ENCODE peak calls at places on chromosome 19, in ten cellular contexts. D is ascending aorta, O is pancreas, A is Caco-2, S is hepatocyte, I is small intestine, E is ovary, R is right lobe of liver, Z is kidney, V is body of pancreas. B is an unnamed sample. For H3K4me1, the result is how much of the 10 kb centered on the place peaks cover.

GRCh38 chr19:21610787-21611186 is 105.4 kb downstream of the ZNF429 start:
- DNase-seq in A (no peak), V (no peak), O (no peak), D (no peak), I (no peak), Z (no peak), S (no peak), E (no peak), R (no peak), B (no peak)

GRCh38 chr19:4319067-4319718 is 14.8 kb downstream of the FSD1 start:
- DNase-seq in E (no peak), V (no peak), Z (no peak), R (no peak), D (no peak), I (no peak), O (no peak), S (no peak), A (no peak), B (no peak)

GRCh38 chr19:21440321-21440720 is 43.4 kb downstream of the ZNF493 start:
- DNase-seq in O (no peak), I (no peak), S (no peak), R (no peak), D (no peak), Z (no peak), V (no peak), E (peak), A (no peak), B (no peak)

GRCh38 chr19:35462476-35462953 is 14.5 kb downstream of the FFAR2 start:
- DNase-seq in V (no peak), O (no peak), R (no peak), E (no peak), Z (no peak), D (no peak), S (no peak), I (peak), A (no peak), B (no peak)

GRCh38 chr19:10797541-10798256 is 38.3 kb downstream of the TMED1 start:
- DNase-seq in A (no peak), O (no peak), E (no peak), I (no peak), V (no peak), Z (no peak), D (no peak), S (no peak), R (no peak), B (no peak)

GRCh38 chr19:34504809-34505291 is 23.3 kb downstream of the WTIP start:
- DNase-seq in D (no peak), E (peak), Z (no peak), V (no peak), A (no peak), I (no peak), R (no peak), O (no peak), S (no peak), B (no peak)

GRCh38 chr19:35076026-35076370 is 34.5 kb downstream of the HPN start:
- DNase-seq in O (no peak), S (no peak), V (no peak), I (no peak), Z (no peak), D (no peak), A (no peak), E (no peak), R (no peak), B (no peak)

GRCh38 chr19:15091918-15092753 is 10.1 kb downstream of the OR1I1 start:
- DNase-seq in O (peak), S (peak), A (no peak), D (no peak), V (peak), E (no peak), I (peak), Z (no peak), R (no peak), B (no peak)

GRCh38 chr19:46489445-46490272 is 6.0 kb downstream of the PNMA8B start:
- DNase-seq in R (peak), Z (peak), S (peak), A (no peak), I (no peak), V (peak), E (peak), O (peak), D (peak), B (no peak)
- H3K4me1 ChIP-seq in R (under half), Z (under half), S (under half), A (under half), I (under half), V (under half), E (under half), O (under half), D (under half), B (under half)

DNA sequence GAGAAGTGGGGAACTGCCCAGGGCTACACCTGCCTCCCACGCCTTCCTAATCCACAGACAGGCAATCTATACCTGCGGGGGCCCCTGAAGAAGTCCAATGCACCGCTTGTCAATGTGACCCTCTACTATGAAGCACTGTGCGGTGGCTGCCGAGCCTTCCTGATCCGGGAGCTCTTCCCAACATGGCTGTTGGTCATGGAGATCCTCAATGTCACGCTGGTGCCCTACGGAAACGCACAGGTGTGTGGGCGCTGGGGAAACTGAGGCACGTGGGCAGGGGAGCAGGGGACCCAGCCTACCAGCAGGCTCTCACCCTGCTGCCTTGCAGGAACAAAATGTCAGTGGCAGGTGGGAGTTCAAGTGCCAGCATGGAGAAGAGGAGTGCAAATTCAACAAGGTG is 1.4 kb downstream of the IFI30 start:
- DNase-seq in E (no peak), R (no peak), I (no peak), A (no peak), V (no peak), O (no peak), D (no peak), S (no peak), Z (no peak), B (no peak)
- H3K4me1 ChIP-seq in E (under half), R (under half), I (under half), A (under half), V (under half), O (under half), D (under half), S (under half), Z (under half), B (under half)

DNA sequence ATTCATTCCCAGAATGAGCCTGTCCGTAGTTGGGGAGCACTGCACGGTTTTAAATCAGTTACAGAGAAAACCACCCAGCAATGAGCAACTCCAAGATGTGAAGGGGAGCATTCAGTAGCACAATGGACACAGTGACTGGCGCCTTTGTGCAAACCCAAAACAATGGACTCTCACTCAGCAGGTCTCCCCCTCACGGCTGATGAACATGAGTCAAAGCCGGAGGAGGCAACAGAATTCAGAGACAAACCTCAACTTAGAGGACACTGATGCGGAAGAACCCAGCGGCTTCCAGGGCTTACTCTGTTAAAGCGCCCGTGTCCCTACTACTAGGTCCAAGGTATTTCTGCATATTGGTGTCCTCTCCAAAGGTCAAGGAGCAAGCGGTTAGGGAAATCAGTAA is 17.7 kb downstream of the PLEKHF1 start:
- DNase-seq in V (no peak), E (no peak), S (no peak), A (no peak), R (no peak), Z (no peak), D (no peak), O (no peak), I (no peak), B (no peak)
- H3K4me1 ChIP-seq in V (under half), E (under half), S (under half), A (under half), R (under half), Z (under half), D (half or more), O (under half), I (under half), B (half or more)

GRCh38 chr19:13001166-13001501 is 5.9 kb downstream of the NFIX start:
- DNase-seq in I (no peak), D (no peak), V (no peak), Z (no peak), A (no peak), O (no peak), S (no peak), R (no peak), E (peak), B (no peak)
- H3K4me1 ChIP-seq in I (under half), D (half or more), V (under half), Z (under half), A (under half), O (under half), S (under half), R (under half), E (under half), B (half or more)

GRCh38 chr19:1277061-1277460 is 1.7 kb downstream of the FAM174C start:
- DNase-seq in E (peak), I (no peak), S (no peak), V (no peak), A (no peak), R (peak), Z (no peak), O (peak), D (no peak), B (peak)

GRCh38 chr19:1275260-1275975 is at the start of gene FAM174C:
- DNase-seq in O (peak), S (peak), E (peak), R (peak), Z (peak), V (peak), I (peak), D (peak), A (peak), B (peak)

GRCh38 chr19:1278074-1278473 is 2.7 kb downstream of the FAM174C start:
- DNase-seq in Z (no peak), D (no peak), E (no peak), S (no peak), I (no peak), O (no peak), R (peak), V (no peak), A (no peak), B (no peak)

GRCh38 chr19:1275976-1276619 is 768 bp downstream of the FAM174C start:
- DNase-seq in I (no peak), Z (no peak), O (no peak), A (no peak), V (peak), D (no peak), S (no peak), E (no peak), R (no peak), B (no peak)

GRCh38 chr19:1276620-1277007 is 1.3 kb downstream of the FAM174C start:
- DNase-seq in I (no peak), Z (no peak), S (no peak), O (no peak), A (no peak), R (peak), E (peak), V (no peak), D (no peak), B (no peak)
- H3K4me1 ChIP-seq in I (under half), Z (under half), S (under half), O (under half), A (under half), R (under half), E (under half), V (under half), D (under half), B (under half)

GRCh38 chr19:16456652-16457194 is 15.0 kb downstream of the EPS15L1 start:
- DNase-seq in E (no peak), V (no peak), D (no peak), R (no peak), Z (no peak), S (no peak), A (no peak), O (no peak), I (no peak), B (peak)
- H3K4me1 ChIP-seq in E (under half), V (under half), D (under half), R (under half), Z (under half), S (under half), A (under half), O (under half), I (under half), B (half or more)

GRCh38 chr19:42407816-42408175 is 17.7 kb upstream of the CNFN start:
- DNase-seq in R (no peak), A (no peak), Z (peak), E (no peak), V (no peak), O (no peak), D (no peak), S (no peak), I (no peak), B (no peak)
- H3K4me1 ChIP-seq in R (under half), A (under half), Z (under half), E (under half), V (under half), O (under half), D (under half), S (under half), I (under half), B (under half)

DNA sequence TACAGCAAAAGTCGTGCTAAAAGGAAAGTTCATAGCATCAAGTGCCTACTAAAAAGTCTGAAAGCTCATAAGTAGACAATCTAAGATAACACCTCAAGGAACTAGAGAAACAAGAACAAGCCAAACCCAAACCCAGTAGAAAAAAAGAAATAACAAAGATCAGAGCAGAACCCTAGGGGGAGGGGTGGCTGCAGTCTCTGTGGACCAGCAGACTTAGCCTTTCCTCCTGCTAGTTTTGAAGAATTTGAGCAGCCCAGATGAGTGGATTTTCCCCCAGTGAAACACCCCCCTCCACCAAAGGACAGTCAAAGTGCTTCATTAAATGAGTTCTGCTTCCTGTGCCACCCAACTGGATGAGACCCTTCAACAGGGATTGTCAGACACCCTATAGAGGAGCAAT is 2.6 kb upstream of the ZNF486 start:
- DNase-seq in R (no peak), D (no peak), S (no peak), O (no peak), E (no peak), V (no peak), I (no peak), Z (no peak), A (no peak), B (no peak)
- H3K4me1 ChIP-seq in R (under half), D (under half), S (under half), O (under half), E (under half), V (under half), I (under half), Z (under half), A (under half), B (under half)

B was measured in gastrocnemius medialis.